ENCODE peak calls at places on chromosome 7, in six cellular contexts. N is HepG2, T is K562, X is GM12878, D is endothelial cell of umbilical vein, E is A549. S is an unnamed sample.

GRCh38 chr7:3005257-3005656 is 38.4 kb downstream of the CARD11 start:
- DNase-seq in N (no peak), T (no peak), X (no peak), D (peak; percentile 21), E (no peak), S (no peak)

GRCh38 chr7:91137969-91138368 is 126.3 kb upstream of the FZD1 start:
- DNase-seq in N (no peak), T (no peak), X (no peak), D (no peak), E (no peak), S (no peak)

GRCh38 chr7:101684980-101685323 is 55.9 kb upstream of the MYL10 start:
- DNase-seq in N (no peak), T (no peak), X (no peak), D (no peak), E (no peak), S (no peak)

GRCh38 chr7:100680589-100681271 is 7.2 kb downstream of the GNB2 start:
- DNase-seq in N (no peak), T (no peak), X (no peak), D (no peak), E (no peak), S (peak; percentile 57)

GRCh38 chr7:3892167-3892566 is 591.1 kb downstream of the SDK1 start:
- DNase-seq in N (no peak), T (no peak), X (no peak), D (no peak), E (no peak), S (no peak)

GRCh38 chr7:1292972-1293830 is 60.5 kb downstream of the UNCX start:
- DNase-seq in N (no peak), T (no peak), X (no peak), D (no peak), E (no peak), S (no peak)

GRCh38 chr7:69457912-69458491 is 140.3 kb upstream of the AUTS2 start:
- DNase-seq in N (no peak), T (no peak), X (no peak), D (no peak), E (no peak), S (no peak)

GRCh38 chr7:131322046-131322445 is 5.6 kb upstream of the MKLN1 start:
- DNase-seq in N (no peak), T (no peak), X (no peak), D (no peak), E (no peak), S (no peak)

GRCh38 chr7:1809601-1810258 is 139.7 kb downstream of the ELFN1 start:
- DNase-seq in N (no peak), T (no peak), X (no peak), D (no peak), E (no peak), S (no peak)

GRCh38 chr7:142626420-142627035 is 122.7 kb upstream of the PRSS1 start:
- DNase-seq in N (peak; percentile 25), T (peak; percentile 65), X (no peak), D (peak; percentile 45), E (peak; percentile 16), S (peak; percentile 65)

DNA sequence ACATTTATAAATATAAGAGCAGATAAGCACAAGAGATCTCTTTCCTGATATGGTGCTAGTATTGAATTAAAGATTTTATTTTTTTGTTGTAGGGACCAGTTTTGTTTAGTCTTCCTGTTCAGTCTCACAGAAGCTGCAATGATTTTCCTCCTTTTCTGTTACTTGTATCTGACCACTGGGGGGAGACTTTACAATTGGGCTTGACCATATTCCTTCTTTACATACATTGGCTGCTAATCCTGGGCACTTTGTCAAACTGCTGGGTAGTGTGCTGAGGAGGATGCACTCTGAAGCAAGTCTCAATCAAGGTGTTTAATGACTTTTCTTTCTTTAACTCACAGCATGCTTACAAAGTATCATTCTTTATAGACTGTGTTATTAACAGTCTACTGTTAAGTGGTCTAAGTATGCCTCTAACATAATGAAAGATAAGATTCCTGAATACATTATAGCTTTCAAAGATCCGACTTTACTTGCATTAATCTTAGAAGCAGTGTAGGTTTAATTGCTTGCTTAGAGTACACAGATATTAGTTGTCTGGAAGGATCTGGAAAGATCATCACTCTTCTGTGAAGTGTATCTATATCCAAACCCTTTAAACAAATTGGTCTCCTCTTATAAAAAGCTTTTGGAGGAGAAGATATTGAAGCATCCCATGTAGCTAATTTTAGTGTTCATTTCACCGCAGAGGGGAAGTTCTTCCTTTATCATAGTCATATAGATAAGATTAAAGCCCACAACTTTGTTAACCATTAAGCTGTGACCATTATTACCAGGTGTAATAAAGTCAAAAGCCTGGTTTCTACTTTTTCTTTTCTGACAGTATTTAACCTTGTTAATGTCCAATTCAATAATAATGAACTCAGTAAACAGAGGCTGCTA is 3.2 kb downstream of the PALS2 start:
- DNase-seq in N (peak; percentile 56), T (peak; percentile 28), X (peak; percentile 64), D (peak; percentile 73), E (peak; percentile 75), S (peak; percentile 82)
- TF ChIP-seq MYC in N (no peak), T (no peak), X (no peak), D (no peak), E (no peak), S (no peak)

GRCh38 chr7:7686806-7687205 is 31.6 kb downstream of the RPA3 start:
- DNase-seq in N (peak; percentile 38), T (no peak), X (no peak), D (peak; percentile 10), E (no peak), S (no peak)

GRCh38 chr7:7688956-7689355 is 29.5 kb downstream of the RPA3 start:
- DNase-seq in N (no peak), T (no peak), X (no peak), D (no peak), E (no peak), S (no peak)

GRCh38 chr7:7688310-7688709 is 30.1 kb downstream of the RPA3 start:
- DNase-seq in N (no peak), T (no peak), X (no peak), D (no peak), E (no peak), S (no peak)

GRCh38 chr7:7682856-7683255 is 35.6 kb downstream of the RPA3 start:
- DNase-seq in N (no peak), T (no peak), X (no peak), D (no peak), E (no peak), S (no peak)

GRCh38 chr7:7687800-7688199 is 30.6 kb downstream of the RPA3 start:
- DNase-seq in N (no peak), T (no peak), X (no peak), D (peak; percentile 84), E (no peak), S (no peak)
- H3K4me3 ChIP-seq in N (no peak overlapping the region), T (no peak overlapping the region), X (no peak overlapping the region), D (no peak overlapping the region), E (no peak overlapping the region), S (no peak overlapping the region)

DNA sequence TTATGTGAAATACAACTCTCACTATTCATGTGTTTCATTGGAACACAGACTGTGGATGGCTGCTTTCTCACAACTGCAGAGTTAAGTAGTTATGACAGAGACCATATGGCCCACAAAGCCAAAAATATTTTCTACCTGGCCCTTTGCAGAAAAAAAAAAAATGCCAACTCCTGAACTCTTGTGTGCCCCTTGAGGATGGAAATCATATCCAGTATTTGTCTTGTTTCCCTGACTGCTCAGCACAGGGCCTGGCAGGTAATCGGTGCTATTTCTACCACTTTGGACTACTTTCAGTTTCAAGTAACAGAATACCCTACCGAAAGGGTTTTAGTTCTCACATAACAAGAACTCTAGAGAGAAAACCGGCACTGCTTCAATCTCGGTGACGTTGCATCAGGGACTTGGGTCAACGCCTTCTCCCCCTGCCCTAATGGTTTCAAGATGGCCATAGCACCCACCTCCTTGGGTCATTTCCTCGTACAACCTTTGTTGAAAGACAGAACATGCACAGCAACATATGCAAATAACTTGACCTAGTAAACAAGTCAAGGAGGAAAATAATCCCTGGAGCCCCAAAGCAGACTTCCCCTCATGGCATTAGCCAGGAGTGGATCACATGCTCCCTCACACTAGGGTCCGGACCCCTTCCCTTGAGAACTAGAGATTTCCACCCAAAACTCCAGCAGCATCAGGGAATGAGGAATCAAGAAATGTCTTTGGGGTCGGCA is 11.8 kb upstream of the GPNMB start:
- DNase-seq in N (no peak), T (no peak), X (peak; percentile 72), D (no peak), E (no peak), S (no peak)
- TF ChIP-seq MAX in N (no peak), T (no peak), X (no peak), D (no peak), E (no peak), S (no peak)

DNA sequence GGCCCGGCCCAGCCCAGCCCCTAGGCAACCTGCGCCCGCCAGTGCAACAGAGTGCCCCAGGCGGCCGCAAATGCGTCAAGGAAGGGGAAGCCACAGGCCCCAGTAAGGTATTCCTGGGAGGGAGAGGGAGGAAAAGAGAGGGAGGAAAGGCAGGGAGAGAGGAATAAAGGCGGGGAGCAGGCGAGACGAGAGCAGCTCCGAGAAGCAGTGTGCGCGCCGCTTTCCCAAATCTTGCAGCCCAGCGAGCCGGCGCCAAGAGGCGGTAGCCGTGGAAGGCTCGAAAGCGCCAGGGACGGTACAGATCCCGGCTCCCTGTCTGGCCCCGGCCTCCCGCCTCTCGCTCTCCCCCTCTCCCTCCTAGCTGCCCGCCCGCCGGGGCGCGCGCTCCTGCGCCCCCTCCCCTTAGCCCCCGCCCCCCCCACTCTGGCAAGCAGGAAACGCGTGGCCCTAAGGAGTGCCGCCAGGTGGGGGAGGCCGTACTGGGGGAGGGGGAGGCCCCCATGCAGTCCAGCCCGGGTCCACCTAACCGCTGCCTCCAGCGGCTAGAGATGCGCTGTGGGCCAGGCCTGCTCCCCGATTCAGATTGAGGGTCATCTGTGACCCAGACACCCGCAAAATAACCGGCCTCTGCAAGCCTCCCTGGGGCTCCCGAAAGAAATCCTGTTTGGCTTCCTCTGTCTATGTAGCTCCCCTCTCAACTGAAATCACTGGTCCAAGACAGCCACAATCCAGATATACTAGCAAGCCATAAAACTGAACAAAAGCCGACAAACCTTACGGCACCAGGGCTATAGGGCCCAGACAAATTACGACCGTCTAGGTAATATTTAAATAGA is 4.2 kb downstream of the HOXA10 start:
- DNase-seq in N (no peak), T (no peak), X (no peak), D (no peak), E (no peak), S (no peak)
- TF ChIP-seq MYC in N (no peak), T (no peak), X (no peak), D (peak; percentile 42), E (no peak), S (no peak)

DNA sequence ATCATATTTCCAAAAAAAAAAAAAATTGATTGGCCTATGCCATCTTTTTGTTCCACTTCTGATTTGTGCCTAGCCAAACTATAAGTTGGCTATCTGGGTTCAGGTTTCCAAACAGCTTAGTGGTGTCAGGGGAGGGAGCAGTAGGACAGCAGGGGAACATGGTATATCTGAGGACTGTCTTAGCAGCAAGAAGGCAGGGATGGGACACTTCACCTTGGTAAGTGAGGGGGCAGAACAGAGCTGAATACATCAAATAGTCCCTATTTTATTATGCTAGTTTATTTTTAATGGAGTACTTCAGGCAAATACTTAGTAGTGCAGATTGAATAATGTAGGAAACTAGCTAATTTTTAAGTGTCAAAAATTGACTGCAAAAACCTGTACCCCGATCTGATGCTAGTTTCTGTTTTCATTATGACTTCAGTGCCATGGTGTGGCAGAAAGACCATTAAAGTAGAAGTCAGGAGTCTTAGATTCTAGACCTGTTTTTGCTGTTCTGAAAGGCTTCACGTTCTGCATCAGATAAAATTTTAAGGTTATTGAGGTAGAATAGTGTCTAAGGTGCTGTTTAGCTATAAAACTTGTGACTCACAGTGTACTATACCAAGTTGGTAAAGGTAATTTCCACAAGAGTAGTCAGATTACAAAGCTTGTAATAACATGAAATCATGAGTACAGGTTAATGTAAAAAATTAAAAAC is 38.4 kb downstream of the ZNRF2 start:
- DNase-seq in N (no peak), T (no peak), X (peak; percentile 45), D (no peak), E (no peak), S (peak; percentile 59)
- H3K4me3 ChIP-seq in N (no peak overlapping the region), T (peak overlapping the region; percentile 8), X (peak overlapping the region; percentile 57), D (no peak overlapping the region), E (no peak overlapping the region), S (peak overlapping the region; percentile 65)